ENCODE peak calls at places on chromosomes 1 and 21, in five cellular contexts. B, Z, W, S and D are unnamed samples.
A peak's percentile ranks its signal among the peaks of the same experiment; 100 is the strongest.

GRCh38 chr1:3070654-3071506 is 1.9 kb downstream of the PRDM16 start:
- DNase-seq in B (no peak), Z (no peak), W (peak; percentile 51), S (no peak), D (peak; percentile 37)

GRCh38 chr1:236035681-236036101 is 29.2 kb downstream of the NID1 start:
- DNase-seq in B (no peak), Z (no peak), W (no peak), S (no peak), D (no peak)

GRCh38 chr1:117370071-117370470 is 2.8 kb downstream of the MAN1A2 start:
- DNase-seq in B (no peak), Z (no peak), W (no peak), S (peak; percentile 24), D (no peak)

GRCh38 chr21:42734323-42734971 is 81.0 kb downstream of the PDE9A start:
- DNase-seq in B (peak; percentile 99), Z (no peak), W (no peak), S (peak; percentile 58), D (peak; percentile 83)

GRCh38 chr1:244381887-244382565 is 69.7 kb downstream of the ADSS2 start:
- DNase-seq in B (no peak), Z (no peak), W (no peak), S (peak; percentile 36), D (no peak)

GRCh38 chr1:32393832-32394140 is 455 bp downstream of the BSDC1 start:
- DNase-seq in B (no peak), Z (no peak), W (peak; percentile 60), S (peak; percentile 31), D (peak; percentile 76)

GRCh38 chr1:218674280-218674773 is 329.2 kb downstream of the TGFB2 start:
- DNase-seq in B (peak; percentile 68), Z (peak; percentile 78), W (peak; percentile 86), S (peak; percentile 58), D (peak; percentile 60)

GRCh38 chr1:14961661-14962267 is 191.8 kb upstream of the TMEM51 start:
- DNase-seq in B (no peak), Z (no peak), W (no peak), S (no peak), D (no peak)

GRCh38 chr21:41802684-41803083 is 35.8 kb upstream of the RIPK4 start:
- DNase-seq in B (no peak), Z (no peak), W (no peak), S (peak; percentile 57), D (no peak)

GRCh38 chr1:18094096-18094495 is 13.5 kb upstream of the IGSF21 start:
- DNase-seq in B (no peak), Z (no peak), W (no peak), S (no peak), D (no peak)

GRCh38 chr1:18093646-18094045 is 14.0 kb upstream of the IGSF21 start:
- DNase-seq in B (no peak), Z (no peak), W (no peak), S (no peak), D (no peak)

GRCh38 chr1:18090636-18091035 is 17.0 kb upstream of the IGSF21 start:
- DNase-seq in B (no peak), Z (no peak), W (peak; percentile 67), S (no peak), D (no peak)

GRCh38 chr1:18093193-18093592 is 14.4 kb upstream of the IGSF21 start:
- DNase-seq in B (no peak), Z (no peak), W (no peak), S (no peak), D (no peak)

GRCh38 chr1:18091660-18092446 is 15.7 kb upstream of the IGSF21 start:
- DNase-seq in B (no peak), Z (no peak), W (no peak), S (peak; percentile 45), D (no peak)
- H2AFZ ChIP-seq in B (no peak overlapping the region), Z (no peak overlapping the region), W (no peak overlapping the region), S (no peak overlapping the region), D (no peak overlapping the region)

GRCh38 chr1:155008015-155008941 is 5.7 kb downstream of the ZBTB7B start:
- DNase-seq in B (no peak), Z (no peak), W (no peak), S (no peak), D (no peak)
- H3K79me2 ChIP-seq in B (peaks cover 41% of the 10 kb centered on the region), Z (peaks cover 94% of the 10 kb centered on the region), W (no peaks in the 10 kb centered on the region), S (peaks cover 98% of the 10 kb centered on the region), D (peaks cover 86% of the 10 kb centered on the region)

GRCh38 chr1:243234978-243235657 is 20.0 kb downstream of the CEP170 start:
- DNase-seq in B (no peak), Z (no peak), W (no peak), S (no peak), D (no peak)
- H4K20me1 ChIP-seq in B (no peaks in the 10 kb centered on the region), Z (no peaks in the 10 kb centered on the region), W (no peaks in the 10 kb centered on the region), S (peaks cover 7% of the 10 kb centered on the region), D (no peaks in the 10 kb centered on the region)

DNA sequence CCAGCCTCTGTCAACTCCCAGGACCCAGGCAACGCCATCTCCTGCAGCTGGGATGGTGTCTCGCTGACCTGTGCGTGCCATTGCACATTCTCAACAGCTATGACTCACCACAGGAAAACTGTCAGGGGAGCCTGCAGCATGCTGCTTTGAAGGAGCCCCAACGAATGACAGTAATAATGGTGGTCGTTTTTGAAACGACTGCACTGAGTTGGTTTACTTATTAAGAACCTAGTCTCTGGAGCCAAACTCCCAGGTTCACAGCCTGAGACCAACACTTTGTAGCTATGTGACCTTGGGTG is 21.6 kb downstream of the TCEA3 start:
- DNase-seq in B (no peak), Z (peak; percentile 28), W (no peak), S (peak; percentile 81), D (peak; percentile 70)
- H2AFZ ChIP-seq in B (no peak overlapping the region), Z (peak overlapping the region; percentile 59), W (no peak overlapping the region), S (peak overlapping the region; percentile 42), D (no peak overlapping the region)